ENCODE peak calls at places on chromosome 5, in seven cellular contexts. D is stimulated activated CD4-positive, alpha-beta T cell treated with anti-CD3 and anti-CD28 coated beads, Interleukin-1b, Interleukin-23, amount 100 ng/mL, for 4 hours; B is T-helper 1 cell; N is islet precursor cell; Q is mammary epithelial cell; X is NCI-H748 treated with DMSO at 0.1 percent for 48 hours; I is CD4-positive, CD25-positive, alpha-beta regulatory T cell. U is an unnamed sample.

GRCh38 chr5:150107909-150108447 is 21.6 kb upstream of the CSF1R start:
- DNase-seq in D (no peak), B (no peak), N (peak), Q (no peak), X (no peak), I (no peak), U (peak)

GRCh38 chr5:73902327-73903051 is 276.5 kb downstream of the ARHGEF28 start:
- DNase-seq in D (peak), B (no peak), N (peak), Q (peak), X (peak), I (peak), U (peak)

GRCh38 chr5:53151713-53152458 is 42.3 kb upstream of the MOCS2 start:
- DNase-seq in D (no peak), B (no peak), N (no peak), Q (peak), X (no peak), I (no peak), U (no peak)

GRCh38 chr5:154766558-154767281 is 11.5 kb downstream of the LARP1 start:
- DNase-seq in D (no peak), B (no peak), N (no peak), Q (no peak), X (no peak), I (no peak), U (no peak)

GRCh38 chr5:68343421-68343826 is 127.9 kb downstream of the PIK3R1 start:
- DNase-seq in D (no peak), B (no peak), N (peak), Q (peak), X (no peak), I (no peak), U (peak)

GRCh38 chr5:17216176-17216973 is 1.1 kb upstream of the BASP1 start:
- DNase-seq in D (no peak), B (no peak), N (peak), Q (peak), X (peak), I (peak), U (peak)

GRCh38 chr5:169037478-169037877 is 263.5 kb downstream of the SLIT3 start:
- DNase-seq in D (no peak), B (no peak), N (no peak), Q (no peak), X (no peak), I (no peak), U (no peak)

GRCh38 chr5:178986326-178986960 is 8.7 kb downstream of the GRM6 start:
- DNase-seq in D (no peak), B (no peak), N (no peak), Q (no peak), X (no peak), I (no peak), U (no peak)

GRCh38 chr5:33105521-33105941 is 335.2 kb upstream of the TARS1 start:
- DNase-seq in D (no peak), B (no peak), N (no peak), Q (peak), X (no peak), I (no peak), U (no peak)

GRCh38 chr5:103262422-103262871 is 3.9 kb downstream of the MACIR start:
- DNase-seq in D (no peak), B (no peak), N (no peak), Q (no peak), X (no peak), I (no peak), U (no peak)

GRCh38 chr5:107359033-107359915 is 311.5 kb downstream of the EFNA5 start:
- DNase-seq in D (no peak), B (no peak), N (no peak), Q (peak), X (no peak), I (no peak), U (no peak)

GRCh38 chr5:72447751-72448150 is 59.5 kb downstream of the ZNF366 start:
- DNase-seq in D (no peak), B (no peak), N (no peak), Q (no peak), X (no peak), I (no peak), U (no peak)

GRCh38 chr5:180366303-180366702 is 13.2 kb upstream of the GFPT2 start:
- DNase-seq in D (no peak), B (no peak), N (no peak), Q (no peak), X (no peak), I (no peak), U (no peak)

GRCh38 chr5:124064956-124065355 is 553.0 kb downstream of the CSNK1G3 start:
- DNase-seq in D (no peak), B (no peak), N (no peak), Q (no peak), X (no peak), I (no peak), U (no peak)

GRCh38 chr5:116557669-116558271 is 16.9 kb downstream of the SEMA6A start:
- DNase-seq in D (no peak), B (no peak), N (peak), Q (peak), X (peak), I (no peak), U (peak)

GRCh38 chr5:68849103-68849502 is 244.7 kb upstream of the SLC30A5 start:
- DNase-seq in D (no peak), B (no peak), N (no peak), Q (no peak), X (no peak), I (no peak), U (no peak)

GRCh38 chr5:134568761-134569725 is 43.6 kb downstream of the JADE2 start:
- DNase-seq in D (no peak), B (no peak), N (no peak), Q (no peak), X (no peak), I (no peak), U (no peak)

GRCh38 chr5:141100243-141100805 is at the start of gene PCDHB3:
- DNase-seq in D (no peak), B (no peak), N (no peak), Q (peak), X (no peak), I (no peak), U (no peak)

GRCh38 chr5:145768863-145769262 is 66.3 kb downstream of the PRELID2 start:
- DNase-seq in D (no peak), B (no peak), N (no peak), Q (no peak), X (no peak), I (no peak), U (no peak)

GRCh38 chr5:147628054-147628895 is 118.4 kb upstream of the DPYSL3 start:
- DNase-seq in D (peak), B (peak), N (peak), Q (peak), X (peak), I (peak), U (peak)

GRCh38 chr5:141186897-141187512 is at the start of gene PCDHB9:
- DNase-seq in D (no peak), B (no peak), N (no peak), Q (peak), X (peak), I (peak), U (no peak)

GRCh38 chr5:111271885-111272284 is 47.7 kb downstream of the CAMK4 start:
- DNase-seq in D (no peak), B (no peak), N (no peak), Q (peak), X (no peak), I (no peak), U (no peak)

GRCh38 chr5:139524932-139525585 is 36.1 kb upstream of the UBE2D2 start:
- DNase-seq in D (no peak), B (no peak), N (no peak), Q (no peak), X (no peak), I (no peak), U (no peak)

GRCh38 chr5:132771559-132771998 is 5.5 kb downstream of the SEPTIN8 start:
- DNase-seq in D (no peak), B (no peak), N (peak), Q (no peak), X (no peak), I (no peak), U (peak)